ENCODE peak calls at places on chromosomes 16 and 17, in nine cellular contexts. Y is neural crest cell, L is choroid plexus epithelial cell, I is stomach, P is A549, Z is MCF 10A, V is upper lobe of right lung, A is natural killer cell, D is cardiac muscle cell. S is an unnamed sample.

GRCh38 chr17:77569846-77570564 is 388.5 kb upstream of the TNRC6C start:
- DNase-seq in L (no peak), I (no peak), V (peak), P (no peak), Z (no peak), Y (no peak), D (no peak), A (no peak), S (no peak)

GRCh38 chr16:69150146-69150865 is 17.9 kb downstream of the UTP4 start:
- DNase-seq in P (peak), V (no peak), I (peak), Y (peak), Z (peak), D (peak), L (peak), A (no peak), S (peak)

GRCh38 chr17:41530062-41531048 is 2.2 kb upstream of the KRT19 start:
- DNase-seq in I (peak), V (no peak), P (peak), L (peak), D (peak), A (no peak), Z (peak), Y (no peak), S (no peak)

GRCh38 chr17:42536372-42537155 is 523 bp downstream of the NAGLU start:
- DNase-seq in I (peak), L (peak), Z (peak), P (peak), Y (peak), D (peak), V (peak), A (peak), S (peak)

GRCh38 chr16:16042076-16042475 is 92.7 kb downstream of the ABCC1 start:
- DNase-seq in D (peak), I (peak), V (no peak), P (no peak), Y (no peak), A (no peak), L (peak), Z (peak), S (no peak)

GRCh38 chr17:19313746-19314651 is 48.5 kb downstream of the B9D1 start:
- DNase-seq in Z (no peak), L (peak), A (no peak), V (no peak), D (no peak), I (no peak), Y (no peak), P (no peak), S (no peak)

GRCh38 chr17:43830510-43831145 is 2.3 kb downstream of the MPP3 start:
- DNase-seq in P (no peak), Z (no peak), L (no peak), I (no peak), D (no peak), A (no peak), V (no peak), Y (no peak), S (no peak)

GRCh38 chr17:44904001-44904984 is 5.0 kb upstream of the EFTUD2 start:
- DNase-seq in Y (no peak), A (no peak), L (no peak), I (no peak), P (no peak), D (no peak), V (peak), Z (no peak), S (no peak)

GRCh38 chr17:44996304-44996703 is 28.2 kb upstream of the C1QL1 start:
- DNase-seq in V (no peak), I (no peak), P (no peak), D (no peak), L (no peak), Z (no peak), Y (no peak), A (no peak), S (no peak)

GRCh38 chr17:5665164-5665563 is 80.9 kb upstream of the NLRP1 start:
- DNase-seq in I (no peak), Y (no peak), A (no peak), Z (no peak), L (no peak), P (no peak), V (no peak), D (peak), S (no peak)

GRCh38 chr17:5668557-5669138 is 84.3 kb upstream of the NLRP1 start:
- DNase-seq in D (no peak), Z (no peak), I (no peak), L (no peak), V (no peak), Y (no peak), A (no peak), P (no peak), S (no peak)

GRCh38 chr17:5669191-5669590 is 84.9 kb upstream of the NLRP1 start:
- DNase-seq in L (no peak), I (no peak), Y (no peak), D (no peak), A (no peak), Z (no peak), V (no peak), P (no peak), S (no peak)

GRCh38 chr17:5672141-5672540 is 87.8 kb upstream of the NLRP1 start:
- DNase-seq in Z (no peak), A (no peak), I (no peak), L (no peak), V (no peak), Y (no peak), P (no peak), D (no peak), S (no peak)

GRCh38 chr17:5667871-5668270 is 83.6 kb upstream of the NLRP1 start:
- DNase-seq in I (no peak), V (no peak), Z (peak), L (no peak), A (no peak), Y (no peak), P (peak), D (no peak), S (no peak)
- TF ChIP-seq CTCF in I (no peak), V (peak), Z (peak), L (no peak), A (no peak), Y (peak), P (no peak), D (no peak), S (no peak)

DNA sequence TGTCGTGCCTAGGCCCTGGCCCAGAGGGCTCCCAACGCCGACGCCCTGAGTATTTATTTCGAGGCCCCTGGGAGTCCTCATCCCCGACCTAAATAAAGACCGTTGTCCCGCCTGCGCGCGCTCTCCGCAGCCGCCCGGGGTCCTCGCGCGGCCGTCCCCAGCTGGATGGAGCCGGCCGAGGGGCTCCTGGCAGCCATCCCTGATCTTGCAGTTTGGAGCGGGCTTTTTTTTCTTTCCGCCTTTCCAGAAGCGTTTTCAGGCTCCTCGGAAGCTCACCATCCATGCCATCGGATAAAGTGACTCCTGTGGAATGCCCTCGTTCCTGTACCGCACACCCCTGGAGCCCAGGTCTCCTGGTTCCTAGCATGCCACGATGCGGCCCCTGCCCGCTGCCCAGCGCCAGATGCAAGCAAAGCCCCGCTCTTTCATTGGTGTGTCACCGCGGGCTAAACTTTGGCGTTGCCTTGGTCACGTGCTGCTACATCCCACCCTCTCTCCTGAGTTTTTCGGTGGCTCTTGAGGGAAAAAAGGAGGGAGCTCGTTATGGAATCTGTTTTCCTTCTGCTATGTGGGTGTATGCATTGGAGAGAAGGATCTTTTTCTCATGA is 716 bp downstream of the TMEM94 start:
- DNase-seq in Z (peak), L (no peak), A (peak), Y (peak), P (peak), D (peak), V (peak), I (peak), S (peak)
- TF ChIP-seq CTCF in Z (no peak), L (no peak), A (no peak), Y (no peak), P (no peak), D (no peak), V (no peak), I (no peak), S (no peak)

GRCh38 chr17:28548417-28549130 is 3.9 kb downstream of the UNC119 start:
- DNase-seq in Z (no peak), Y (no peak), V (no peak), I (no peak), P (no peak), A (no peak), D (no peak), L (no peak), S (no peak)
- TF ChIP-seq CTCF in Z (no peak), Y (no peak), V (no peak), I (no peak), P (no peak), A (peak), D (no peak), L (no peak), S (no peak)

GRCh38 chr17:16922386-16923096 is 49.4 kb downstream of the TNFRSF13B start:
- DNase-seq in D (no peak), I (no peak), Y (no peak), V (peak), Z (peak), A (no peak), P (peak), L (peak), S (no peak)
- TF ChIP-seq CTCF in D (no peak), I (no peak), Y (no peak), V (peak), Z (peak), A (no peak), P (no peak), L (peak), S (no peak)

GRCh38 chr17:50534222-50534978 is 1.9 kb downstream of the EPN3 start:
- DNase-seq in P (peak), I (peak), Z (peak), L (no peak), V (no peak), A (no peak), D (no peak), Y (no peak), S (no peak)
- TF ChIP-seq CTCF in P (peak), I (peak), Z (peak), L (peak), V (peak), A (no peak), D (peak), Y (peak), S (peak)

DNA sequence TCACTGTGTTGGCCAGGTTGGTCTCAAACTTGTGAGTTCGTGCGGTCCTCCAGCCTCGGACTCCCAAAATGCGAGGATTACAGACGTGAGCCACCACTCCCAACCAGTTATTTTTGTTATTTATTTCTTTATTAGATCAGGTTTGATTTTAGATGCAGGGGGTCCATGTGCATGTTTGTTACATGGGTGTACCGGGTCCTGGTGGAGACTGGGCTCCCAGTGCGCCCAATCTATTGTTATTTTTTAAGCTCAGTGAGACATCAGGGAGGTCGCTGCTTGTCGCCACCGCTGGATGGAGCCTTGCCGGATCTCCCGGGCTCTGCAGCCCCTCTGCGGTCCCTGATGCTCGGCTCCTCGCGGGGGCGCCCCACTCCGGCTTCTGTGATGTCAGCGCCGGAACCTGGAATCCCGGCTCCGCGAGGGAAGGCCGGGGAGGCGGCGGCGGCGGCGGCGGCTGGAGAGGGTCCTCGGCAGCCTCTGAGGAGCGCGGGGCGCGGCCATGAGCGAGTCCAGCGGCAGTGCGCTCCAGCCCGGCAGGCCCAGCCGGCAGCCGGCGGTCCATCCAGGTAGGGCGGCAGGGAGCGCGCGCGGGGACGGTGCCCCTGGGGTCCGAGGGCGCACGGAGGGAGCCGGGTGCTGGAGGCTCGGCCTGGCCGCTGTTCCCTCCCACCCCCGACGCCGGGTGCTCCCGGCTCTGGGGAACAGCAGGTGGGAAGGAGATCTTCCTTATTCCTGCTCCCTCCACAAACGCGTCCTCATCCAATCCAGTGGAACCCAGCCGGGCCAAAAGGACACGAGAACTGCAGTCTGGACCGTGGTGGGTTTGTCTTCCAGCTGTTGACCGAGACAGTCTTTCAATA is at the start of gene TMC7:
- DNase-seq in I (peak), D (peak), L (peak), Z (peak), V (peak), P (peak), A (no peak), Y (peak), S (peak)
- TF ChIP-seq CTCF in I (peak), D (peak), L (peak), Z (peak), V (peak), P (peak), A (no peak), Y (peak), S (peak)

GRCh38 chr17:38918129-38918913 is 7.1 kb upstream of the LASP1NB start:
- DNase-seq in I (peak), Z (no peak), P (no peak), Y (no peak), A (no peak), V (no peak), L (no peak), D (no peak), S (no peak)
- TF ChIP-seq CTCF in I (no peak), Z (no peak), P (peak), Y (no peak), A (no peak), V (no peak), L (peak), D (no peak), S (no peak)

GRCh38 chr16:56601325-56601724 is 7.1 kb upstream of the MT2A start:
- DNase-seq in Z (no peak), Y (no peak), V (no peak), I (no peak), L (no peak), A (no peak), P (no peak), D (no peak), S (no peak)

GRCh38 chr16:56605475-56605874 is 2.9 kb upstream of the MT2A start:
- DNase-seq in D (no peak), Y (no peak), P (no peak), Z (no peak), I (no peak), L (no peak), A (no peak), V (no peak), S (no peak)

GRCh38 chr16:56606071-56606687 is 2.2 kb upstream of the MT2A start:
- DNase-seq in A (no peak), I (no peak), Y (no peak), D (no peak), P (peak), V (no peak), L (no peak), Z (peak), S (no peak)

GRCh38 chr16:56604966-56605365 is 3.4 kb upstream of the MT2A start:
- DNase-seq in P (no peak), Z (no peak), Y (no peak), I (no peak), V (no peak), A (no peak), D (no peak), L (no peak), S (no peak)

DNA sequence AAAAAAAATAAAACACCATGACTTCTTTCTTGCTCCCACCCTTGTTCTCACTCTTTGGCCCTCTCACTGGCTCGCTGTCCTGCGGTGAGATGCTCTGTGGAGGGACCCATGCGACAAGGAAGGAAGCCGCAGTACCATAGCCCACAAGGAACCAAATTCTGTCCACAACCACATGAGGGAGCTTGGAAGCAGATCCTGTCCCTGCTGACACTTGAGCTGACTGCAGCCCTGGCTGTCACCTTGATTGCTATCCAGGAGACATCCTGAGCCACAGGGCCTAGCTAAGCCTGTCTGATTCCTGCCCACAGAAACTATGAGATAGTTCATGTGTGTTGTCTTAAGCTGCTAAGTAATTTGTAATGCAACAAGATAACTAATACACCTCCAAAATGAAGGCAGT is 4.8 kb upstream of the MT2A start:
- DNase-seq in Y (no peak), L (peak), A (no peak), Z (peak), P (peak), D (no peak), V (no peak), I (peak), S (no peak)
- TF ChIP-seq CTCF in Y (peak), L (peak), A (no peak), Z (peak), P (peak), D (peak), V (peak), I (peak), S (peak)